ENCODE peak calls at places on chromosomes 6 and 20, in eight cellular contexts. One of them, this sample, is unnamed.

GRCh38 chr6:134063121-134063965 is 10.9 kb upstream of the SLC2A12 start:
- DNase-seq in WERI-Rb-1: no peak
- DNase-seq in HCT116: no peak
- DNase-seq in transverse colon: no peak
- DNase-seq in tibial artery: no peak
- DNase-seq in MM.1S: no peak
- DNase-seq in CD8-positive, alpha-beta T cell: no peak
- DNase-seq in heart left ventricle: no peak
- DNase-seq in this sample: no peak

GRCh38 chr6:149563203-149563927 is 2.8 kb upstream of the GINM1 start:
- DNase-seq in WERI-Rb-1: no peak
- DNase-seq in HCT116: no peak
- DNase-seq in transverse colon: no peak
- DNase-seq in tibial artery: no peak
- DNase-seq in MM.1S: no peak
- DNase-seq in CD8-positive, alpha-beta T cell: no peak
- DNase-seq in heart left ventricle: no peak
- DNase-seq in this sample: peak

GRCh38 chr6:53679446-53679933 is 13.9 kb upstream of the KLHL31 start:
- DNase-seq in WERI-Rb-1: peak
- DNase-seq in HCT116: peak
- DNase-seq in transverse colon: no peak
- DNase-seq in tibial artery: no peak
- DNase-seq in MM.1S: peak
- DNase-seq in CD8-positive, alpha-beta T cell: no peak
- DNase-seq in heart left ventricle: no peak
- DNase-seq in this sample: no peak

GRCh38 chr20:3563548-3564177 is 92.8 kb downstream of the ATRN start:
- DNase-seq in WERI-Rb-1: peak
- DNase-seq in HCT116: peak
- DNase-seq in transverse colon: no peak
- DNase-seq in tibial artery: no peak
- DNase-seq in MM.1S: peak
- DNase-seq in CD8-positive, alpha-beta T cell: no peak
- DNase-seq in heart left ventricle: no peak
- DNase-seq in this sample: peak

GRCh38 chr6:154503576-154504501 is 6.6 kb downstream of the CNKSR3 start:
- DNase-seq in WERI-Rb-1: no peak
- DNase-seq in HCT116: no peak
- DNase-seq in transverse colon: no peak
- DNase-seq in tibial artery: no peak
- DNase-seq in MM.1S: no peak
- DNase-seq in CD8-positive, alpha-beta T cell: no peak
- DNase-seq in heart left ventricle: no peak
- DNase-seq in this sample: no peak

GRCh38 chr6:16840725-16841124 is 79.5 kb upstream of the ATXN1 start:
- DNase-seq in WERI-Rb-1: no peak
- DNase-seq in HCT116: no peak
- DNase-seq in transverse colon: no peak
- DNase-seq in tibial artery: no peak
- DNase-seq in MM.1S: no peak
- DNase-seq in CD8-positive, alpha-beta T cell: no peak
- DNase-seq in heart left ventricle: no peak
- DNase-seq in this sample: no peak

GRCh38 chr6:138465007-138465645 is 34.2 kb downstream of the NHSL1 start:
- DNase-seq in WERI-Rb-1: no peak
- DNase-seq in HCT116: peak
- DNase-seq in transverse colon: no peak
- DNase-seq in tibial artery: no peak
- DNase-seq in MM.1S: no peak
- DNase-seq in CD8-positive, alpha-beta T cell: no peak
- DNase-seq in heart left ventricle: no peak
- DNase-seq in this sample: peak

GRCh38 chr20:10352934-10353866 is 80.8 kb downstream of the MKKS start:
- DNase-seq in WERI-Rb-1: no peak
- DNase-seq in HCT116: no peak
- DNase-seq in transverse colon: no peak
- DNase-seq in tibial artery: no peak
- DNase-seq in MM.1S: no peak
- DNase-seq in CD8-positive, alpha-beta T cell: no peak
- DNase-seq in heart left ventricle: no peak
- DNase-seq in this sample: no peak

GRCh38 chr6:138765896-138766487 is 7.6 kb upstream of the CCDC28A start:
- DNase-seq in WERI-Rb-1: no peak
- DNase-seq in HCT116: peak
- DNase-seq in transverse colon: no peak
- DNase-seq in tibial artery: no peak
- DNase-seq in MM.1S: peak
- DNase-seq in CD8-positive, alpha-beta T cell: no peak
- DNase-seq in heart left ventricle: no peak
- DNase-seq in this sample: peak

GRCh38 chr6:13427838-13428527 is 59.4 kb downstream of the GFOD1 start:
- DNase-seq in WERI-Rb-1: no peak
- DNase-seq in HCT116: no peak
- DNase-seq in transverse colon: peak
- DNase-seq in tibial artery: no peak
- DNase-seq in MM.1S: peak
- DNase-seq in CD8-positive, alpha-beta T cell: peak
- DNase-seq in heart left ventricle: no peak
- DNase-seq in this sample: no peak
- TF ChIP-seq CTCF in WERI-Rb-1: no peak
- TF ChIP-seq CTCF in HCT116: no peak
- TF ChIP-seq CTCF in transverse colon: peak
- TF ChIP-seq CTCF in tibial artery: no peak
- TF ChIP-seq CTCF in MM.1S: peak
- TF ChIP-seq CTCF in CD8-positive, alpha-beta T cell: peak
- TF ChIP-seq CTCF in heart left ventricle: no peak
- TF ChIP-seq CTCF in this sample: peak

GRCh38 chr6:161273752-161274487 is at the start of gene AGPAT4:
- DNase-seq in WERI-Rb-1: peak
- DNase-seq in HCT116: peak
- DNase-seq in transverse colon: peak
- DNase-seq in tibial artery: peak
- DNase-seq in MM.1S: peak
- DNase-seq in CD8-positive, alpha-beta T cell: peak
- DNase-seq in heart left ventricle: no peak
- DNase-seq in this sample: peak

GRCh38 chr6:161272600-161273355 is 1.1 kb downstream of the AGPAT4 start:
- DNase-seq in WERI-Rb-1: no peak
- DNase-seq in HCT116: peak
- DNase-seq in transverse colon: no peak
- DNase-seq in tibial artery: no peak
- DNase-seq in MM.1S: no peak
- DNase-seq in CD8-positive, alpha-beta T cell: no peak
- DNase-seq in heart left ventricle: no peak
- DNase-seq in this sample: no peak

GRCh38 chr6:161271343-161272019 is 2.4 kb downstream of the AGPAT4 start:
- DNase-seq in WERI-Rb-1: peak
- DNase-seq in HCT116: no peak
- DNase-seq in transverse colon: no peak
- DNase-seq in tibial artery: no peak
- DNase-seq in MM.1S: no peak
- DNase-seq in CD8-positive, alpha-beta T cell: no peak
- DNase-seq in heart left ventricle: no peak
- DNase-seq in this sample: no peak

GRCh38 chr6:161274488-161274858 is 612 bp upstream of the AGPAT4 start:
- DNase-seq in WERI-Rb-1: no peak
- DNase-seq in HCT116: no peak
- DNase-seq in transverse colon: no peak
- DNase-seq in tibial artery: no peak
- DNase-seq in MM.1S: no peak
- DNase-seq in CD8-positive, alpha-beta T cell: no peak
- DNase-seq in heart left ventricle: no peak
- DNase-seq in this sample: no peak

DNA sequence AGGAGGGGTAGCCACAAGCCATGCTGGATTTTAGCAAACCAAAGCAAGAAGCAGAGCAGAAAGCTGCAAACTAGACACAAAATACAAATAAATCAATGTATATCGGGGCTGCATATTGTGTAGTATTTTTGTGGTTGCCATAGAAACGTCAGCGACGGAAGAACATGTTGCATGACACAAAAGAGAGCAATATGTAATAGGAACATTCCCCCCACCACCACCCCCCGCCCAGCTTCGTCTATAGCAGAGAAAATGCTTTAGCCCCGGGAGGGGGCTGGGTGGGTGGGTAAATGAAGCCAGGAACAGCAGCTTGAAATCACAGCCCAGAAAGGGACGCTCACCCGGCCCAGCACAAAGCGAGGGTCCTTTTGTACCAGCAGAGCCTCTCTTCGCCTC is 507 bp downstream of the AGPAT4 start:
- DNase-seq in WERI-Rb-1: peak
- DNase-seq in HCT116: peak
- DNase-seq in transverse colon: no peak
- DNase-seq in tibial artery: no peak
- DNase-seq in MM.1S: no peak
- DNase-seq in CD8-positive, alpha-beta T cell: peak
- DNase-seq in heart left ventricle: no peak
- DNase-seq in this sample: no peak
- H3K27ac ChIP-seq in WERI-Rb-1: peak
- H3K27ac ChIP-seq in HCT116: no peak
- H3K27ac ChIP-seq in transverse colon: peak
- H3K27ac ChIP-seq in tibial artery: peak
- H3K27ac ChIP-seq in MM.1S: no peak
- H3K27ac ChIP-seq in CD8-positive, alpha-beta T cell: peak
- H3K27ac ChIP-seq in heart left ventricle: peak
- H3K27ac ChIP-seq in this sample: no peak

GRCh38 chr6:3139090-3139903 is 18.0 kb downstream of the TUBB2A start:
- DNase-seq in WERI-Rb-1: no peak
- DNase-seq in HCT116: no peak
- DNase-seq in transverse colon: peak
- DNase-seq in tibial artery: peak
- DNase-seq in MM.1S: no peak
- DNase-seq in CD8-positive, alpha-beta T cell: no peak
- DNase-seq in heart left ventricle: peak
- DNase-seq in this sample: peak
- H3K4me3 ChIP-seq in WERI-Rb-1: no peak
- H3K4me3 ChIP-seq in HCT116: no peak
- H3K4me3 ChIP-seq in transverse colon: no peak
- H3K4me3 ChIP-seq in tibial artery: no peak
- H3K4me3 ChIP-seq in MM.1S: no peak
- H3K4me3 ChIP-seq in CD8-positive, alpha-beta T cell: no peak
- H3K4me3 ChIP-seq in heart left ventricle: no peak
- H3K4me3 ChIP-seq in this sample: no peak

DNA sequence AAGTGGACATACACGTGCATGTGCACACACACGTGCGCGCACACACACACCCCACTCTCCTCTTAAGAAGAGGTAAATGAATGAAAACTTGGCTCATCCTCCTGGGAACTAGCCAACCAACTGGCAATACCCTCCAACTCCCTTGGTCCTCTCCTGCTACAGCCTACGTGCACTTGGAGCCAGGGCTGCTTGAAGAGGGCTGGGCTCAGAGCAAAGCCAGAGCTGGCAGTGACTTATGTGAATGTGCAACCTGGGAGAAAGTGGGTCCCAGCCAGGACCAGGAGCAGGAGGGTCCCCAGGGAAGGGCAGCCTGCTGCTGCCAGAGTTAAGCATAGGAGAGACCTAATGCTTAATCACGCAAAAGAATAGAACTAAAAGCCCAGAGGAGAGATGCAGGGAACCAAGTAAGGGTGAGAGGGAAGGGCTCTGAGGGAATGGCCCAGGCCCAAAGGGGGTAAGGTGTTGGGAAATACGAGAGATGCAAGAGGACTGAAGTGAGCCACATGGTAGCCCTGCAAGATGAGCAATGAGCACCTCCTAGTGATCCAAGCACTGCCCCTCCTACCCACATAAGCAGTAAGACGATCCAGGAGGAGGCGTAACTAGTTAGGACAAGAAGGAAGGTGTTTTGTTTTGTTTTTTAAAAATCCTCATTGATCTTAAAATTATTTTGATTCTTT is 24.7 kb downstream of the TRAF3IP2 start:
- DNase-seq in WERI-Rb-1: no peak
- DNase-seq in HCT116: no peak
- DNase-seq in transverse colon: no peak
- DNase-seq in tibial artery: peak
- DNase-seq in MM.1S: no peak
- DNase-seq in CD8-positive, alpha-beta T cell: no peak
- DNase-seq in heart left ventricle: no peak
- DNase-seq in this sample: no peak
- TF ChIP-seq CTCF in WERI-Rb-1: peak
- TF ChIP-seq CTCF in HCT116: no peak
- TF ChIP-seq CTCF in transverse colon: no peak
- TF ChIP-seq CTCF in tibial artery: no peak
- TF ChIP-seq CTCF in MM.1S: no peak
- TF ChIP-seq CTCF in CD8-positive, alpha-beta T cell: no peak
- TF ChIP-seq CTCF in heart left ventricle: no peak
- TF ChIP-seq CTCF in this sample: no peak

DNA sequence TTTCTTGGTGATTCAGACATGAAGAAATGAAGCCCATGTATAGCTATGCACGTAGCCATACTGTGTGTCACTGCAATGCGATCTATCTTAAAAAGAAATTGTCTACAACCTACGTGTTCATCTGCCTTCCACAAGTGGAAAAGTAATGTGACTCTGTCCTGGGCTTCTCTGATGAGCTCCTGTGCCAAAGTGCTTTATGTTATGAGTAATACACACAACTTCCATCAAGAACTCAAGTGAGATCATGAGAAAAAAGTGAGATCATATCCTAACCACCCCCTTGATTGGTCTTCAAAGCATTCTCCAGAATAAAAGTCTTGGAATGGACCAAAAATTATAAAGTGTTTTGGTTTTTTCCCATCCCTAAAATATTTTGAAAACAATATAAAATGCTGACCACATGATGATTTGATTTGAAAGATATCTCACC is 114.3 kb downstream of the DST start:
- DNase-seq in WERI-Rb-1: no peak
- DNase-seq in HCT116: no peak
- DNase-seq in transverse colon: no peak
- DNase-seq in tibial artery: no peak
- DNase-seq in MM.1S: no peak
- DNase-seq in CD8-positive, alpha-beta T cell: no peak
- DNase-seq in heart left ventricle: no peak
- DNase-seq in this sample: peak
- H3K27ac ChIP-seq in WERI-Rb-1: no peak
- H3K27ac ChIP-seq in HCT116: no peak
- H3K27ac ChIP-seq in transverse colon: peak
- H3K27ac ChIP-seq in tibial artery: peak
- H3K27ac ChIP-seq in MM.1S: no peak
- H3K27ac ChIP-seq in CD8-positive, alpha-beta T cell: no peak
- H3K27ac ChIP-seq in heart left ventricle: no peak
- H3K27ac ChIP-seq in this sample: no peak

DNA sequence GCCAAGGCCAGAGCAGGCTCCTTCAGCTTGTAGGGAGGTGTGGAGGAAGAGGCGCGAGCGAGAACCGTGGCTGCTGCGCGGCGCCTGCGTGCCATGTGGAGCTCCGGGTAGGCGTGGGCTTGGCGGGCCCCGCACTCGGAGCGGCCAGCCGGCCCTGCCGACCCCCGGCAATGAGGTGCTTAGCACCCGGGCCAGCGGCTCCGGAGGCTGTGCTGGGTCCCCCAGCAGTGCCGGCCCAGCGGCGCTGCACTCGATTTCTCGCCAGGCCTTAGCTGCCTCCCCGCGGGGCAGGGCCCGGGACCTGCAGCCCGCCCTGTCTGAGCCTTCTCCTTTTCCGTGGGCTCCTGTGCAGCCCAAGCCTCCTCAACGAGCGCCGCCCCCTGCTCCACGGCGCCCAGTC is 32.9 kb upstream of the SIRT5 start:
- DNase-seq in WERI-Rb-1: no peak
- DNase-seq in HCT116: no peak
- DNase-seq in transverse colon: no peak
- DNase-seq in tibial artery: no peak
- DNase-seq in MM.1S: no peak
- DNase-seq in CD8-positive, alpha-beta T cell: no peak
- DNase-seq in heart left ventricle: no peak
- DNase-seq in this sample: no peak
- H3K4me3 ChIP-seq in WERI-Rb-1: no peak
- H3K4me3 ChIP-seq in HCT116: no peak
- H3K4me3 ChIP-seq in transverse colon: no peak
- H3K4me3 ChIP-seq in tibial artery: no peak
- H3K4me3 ChIP-seq in MM.1S: no peak
- H3K4me3 ChIP-seq in CD8-positive, alpha-beta T cell: no peak
- H3K4me3 ChIP-seq in heart left ventricle: no peak
- H3K4me3 ChIP-seq in this sample: no peak